ENCODE peak calls at places on chromosomes 4 and X, in ten cellular contexts. C is prostate gland, N is omental fat pad, Z is choroid plexus epithelial cell, S is DND-41, E is glutamatergic neuron, Q is endothelial cell, J is cardiac muscle cell, U is mesothelial cell of epicardium, P is body of pancreas. I is an unnamed sample.

GRCh38 chr4:5993876-5994811 is 24.1 kb downstream of the C4orf50 start:
- DNase-seq in E (no peak), P (no peak), J (no peak), Q (no peak), N (no peak), C (no peak), U (no peak), Z (no peak), S (no peak), I (no peak)

GRCh38 chrX:133910539-133910938 is 74.9 kb downstream of the GPC3 start:
- DNase-seq in N (no peak), C (no peak), E (no peak), U (no peak), P (no peak), S (no peak), Z (no peak), Q (no peak), J (no peak), I (no peak)

GRCh38 chr4:70197842-70198241 is 2.3 kb downstream of the ODAM start:
- DNase-seq in Q (no peak), E (no peak), U (peak), P (peak), S (no peak), J (peak), C (peak), N (no peak), Z (no peak), I (no peak)

GRCh38 chrX:25275159-25275558 is 259.4 kb upstream of the ARX start:
- DNase-seq in U (no peak), N (no peak), Q (no peak), S (no peak), E (no peak), C (no peak), J (no peak), P (no peak), Z (no peak), I (no peak)

GRCh38 chr4:124647599-124647998 is 64.9 kb downstream of the ANKRD50 start:
- DNase-seq in P (no peak), N (no peak), Z (no peak), U (no peak), S (no peak), J (no peak), C (no peak), Q (no peak), E (no peak), I (no peak)

GRCh38 chr4:54550415-54551171 is 107.2 kb upstream of the KIT start:
- DNase-seq in Q (peak), S (no peak), E (no peak), P (no peak), N (no peak), U (no peak), Z (peak), J (peak), C (no peak), I (no peak)

GRCh38 chr4:137635108-137635507 is 102.8 kb upstream of the PCDH18 start:
- DNase-seq in P (no peak), U (no peak), J (peak), Q (no peak), S (no peak), Z (peak), E (no peak), N (no peak), C (no peak), I (no peak)

GRCh38 chrX:83916525-83916924 is 55.6 kb downstream of the CYLC1 start:
- DNase-seq in Z (peak), P (no peak), U (no peak), S (peak), Q (peak), J (no peak), E (peak), C (no peak), N (no peak), I (no peak)

GRCh38 chr4:154082760-154083530 is 294.1 kb upstream of the SFRP2 start:
- DNase-seq in N (no peak), P (no peak), Q (peak), U (no peak), Z (peak), S (peak), C (no peak), E (peak), J (no peak), I (no peak)

GRCh38 chr4:128525939-128526630 is 238.5 kb upstream of the PGRMC2 start:
- DNase-seq in C (peak), J (peak), N (no peak), Q (no peak), S (no peak), Z (peak), U (no peak), E (no peak), P (peak), I (no peak)

GRCh38 chr4:120056249-120056648 is 10.4 kb downstream of the MAD2L1 start:
- DNase-seq in C (no peak), Z (peak), P (no peak), J (peak), U (no peak), S (no peak), E (no peak), Q (no peak), N (no peak), I (no peak)

DNA sequence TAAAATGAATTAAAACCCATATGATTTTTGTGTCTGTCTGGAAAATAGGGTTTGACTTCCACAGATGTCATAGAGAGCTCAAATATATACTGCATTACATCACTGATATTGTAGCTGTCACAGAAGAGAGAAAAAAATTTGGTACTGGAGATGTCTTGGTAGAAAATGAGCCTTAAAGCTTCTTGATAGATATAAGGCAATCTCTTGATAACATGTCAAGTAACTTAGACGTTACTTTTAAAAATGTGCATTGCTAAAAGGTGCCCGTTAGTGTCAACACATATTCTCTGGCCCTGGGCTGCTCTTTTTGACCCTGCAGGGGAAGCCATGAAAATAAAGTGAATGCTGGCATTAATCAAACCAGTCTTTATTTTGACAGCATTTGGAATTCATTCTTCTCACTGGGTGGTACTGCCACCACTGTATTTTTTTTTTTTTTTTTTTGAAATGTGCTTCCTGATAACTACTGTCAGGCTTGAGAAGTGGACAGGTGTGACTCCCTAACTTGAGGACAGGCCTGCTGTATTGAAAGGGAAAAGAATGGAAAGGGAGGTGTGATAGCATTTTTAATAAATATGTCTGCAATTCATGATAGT is 53.0 kb upstream of the RAPGEF2 start:
- DNase-seq in Q (no peak), Z (no peak), U (no peak), P (no peak), J (no peak), C (no peak), S (no peak), N (no peak), E (no peak), I (no peak)
- TF ChIP-seq CTCF in Q (no peak), Z (no peak), U (no peak), P (no peak), J (no peak), C (no peak), S (no peak), N (no peak), E (no peak), I (no peak)

GRCh38 chr4:7333801-7334421 is 100.8 kb downstream of the PSAPL1 start:
- DNase-seq in J (peak), Z (peak), S (no peak), N (no peak), U (no peak), E (no peak), C (no peak), P (peak), Q (no peak), I (no peak)
- TF ChIP-seq CTCF in J (peak), Z (peak), S (no peak), N (no peak), U (no peak), E (no peak), C (no peak), P (no peak), Q (no peak), I (no peak)

DNA sequence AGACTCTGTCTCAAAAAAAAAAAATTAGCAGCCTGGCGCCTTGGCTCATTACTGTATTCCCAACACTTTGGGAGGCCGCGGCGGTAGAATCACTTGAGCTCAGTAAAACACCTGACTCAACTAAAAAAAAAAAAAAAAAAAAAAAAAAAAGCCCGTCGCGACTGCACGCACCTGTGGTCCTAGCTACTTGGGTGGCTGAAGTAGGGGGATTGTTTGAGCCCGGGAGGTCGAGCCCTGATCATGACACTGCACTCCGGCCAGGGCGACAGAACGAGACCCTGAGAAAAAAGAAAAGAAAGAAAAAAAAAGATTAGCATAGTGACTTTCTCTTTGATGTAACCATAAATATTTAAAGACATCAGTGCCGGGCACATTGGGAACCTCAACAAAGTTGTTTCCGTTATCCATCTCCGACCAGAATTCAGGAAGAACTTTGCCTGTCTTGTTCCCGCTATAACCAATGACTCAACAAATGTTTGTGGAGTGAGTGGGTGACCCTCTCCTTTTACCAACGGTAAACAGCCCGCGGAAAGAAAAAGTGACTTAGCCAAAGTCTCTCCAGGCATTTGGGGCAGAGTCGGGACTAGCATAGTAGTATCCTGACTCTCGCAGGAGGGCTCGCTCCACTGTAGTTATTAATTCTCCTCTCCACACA is 553 bp upstream of the MED28 start:
- DNase-seq in J (peak), E (peak), C (no peak), U (no peak), N (no peak), S (peak), Q (no peak), Z (peak), P (no peak), I (no peak)
- TF ChIP-seq CTCF in J (no peak), E (no peak), C (no peak), U (no peak), N (no peak), S (no peak), Q (no peak), Z (no peak), P (no peak), I (no peak)

DNA sequence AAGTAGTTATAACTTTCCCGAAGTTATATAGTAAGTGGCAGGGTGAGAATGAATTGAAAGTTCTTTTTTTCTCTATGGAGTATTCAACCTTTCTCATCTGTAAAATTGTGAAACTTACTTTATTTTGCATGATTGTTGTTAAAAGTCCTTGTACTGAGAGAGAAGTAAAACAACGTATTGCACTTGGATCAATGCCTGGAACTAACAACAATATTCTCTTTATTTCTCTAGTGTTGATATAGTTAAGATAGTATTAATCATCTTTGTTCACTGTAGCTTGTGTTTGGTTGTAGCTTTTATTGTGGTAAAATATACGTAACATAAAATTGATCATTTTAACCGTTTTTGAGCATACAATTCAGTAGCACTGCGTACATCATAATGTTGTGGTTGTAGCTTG is 48.7 kb downstream of the STIM2 start:
- DNase-seq in J (peak), N (no peak), E (no peak), C (no peak), S (no peak), Q (no peak), U (no peak), Z (no peak), P (no peak), I (no peak)
- TF ChIP-seq CTCF in J (no peak), N (no peak), E (no peak), C (no peak), S (no peak), Q (no peak), U (no peak), Z (no peak), P (no peak), I (no peak)

GRCh38 chrX:5965406-5965805 is 263.3 kb downstream of the NLGN4X start:
- DNase-seq in N (no peak), Q (peak), C (no peak), P (no peak), Z (no peak), S (no peak), J (no peak), U (no peak), E (no peak), I (no peak)

GRCh38 chrX:5976332-5976731 is 252.3 kb downstream of the NLGN4X start:
- DNase-seq in Z (no peak), P (no peak), N (no peak), Q (no peak), E (no peak), S (no peak), J (no peak), C (no peak), U (no peak), I (no peak)

DNA sequence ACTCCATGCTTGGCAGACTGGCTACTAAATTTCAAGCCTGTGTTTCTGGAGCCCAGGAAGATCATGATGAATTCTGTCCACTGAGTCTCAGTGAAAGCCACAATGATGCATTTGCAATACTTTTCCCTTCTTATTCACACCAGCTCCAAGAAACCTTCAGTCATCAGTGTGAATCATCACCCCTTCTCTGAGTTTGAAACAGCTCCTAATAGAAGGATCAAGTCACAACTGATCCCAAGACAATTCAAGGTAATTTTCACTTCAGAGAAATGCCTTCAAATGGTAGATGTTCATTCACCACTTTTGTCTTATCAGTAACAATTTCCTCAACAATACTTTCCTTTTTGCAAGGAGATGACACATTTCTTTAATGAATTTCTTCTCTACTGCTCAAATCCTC is 257.4 kb downstream of the NLGN4X start:
- DNase-seq in Z (no peak), N (no peak), U (no peak), J (no peak), E (no peak), Q (no peak), P (no peak), S (no peak), C (no peak), I (no peak)
- TF ChIP-seq CTCF in Z (no peak), N (no peak), U (no peak), J (no peak), E (no peak), Q (no peak), P (no peak), S (no peak), C (no peak), I (no peak)

GRCh38 chr4:169484485-169484884 is 127.9 kb downstream of the NEK1 start:
- DNase-seq in Q (no peak), P (no peak), S (no peak), J (peak), U (no peak), E (no peak), N (no peak), Z (peak), C (no peak), I (no peak)

GRCh38 chr4:169485084-169485483 is 127.3 kb downstream of the NEK1 start:
- DNase-seq in E (no peak), P (no peak), N (no peak), U (no peak), S (no peak), Z (no peak), J (no peak), Q (no peak), C (no peak), I (no peak)

GRCh38 chr4:169491211-169491610 is 121.2 kb downstream of the NEK1 start:
- DNase-seq in U (no peak), E (no peak), P (no peak), S (no peak), N (no peak), J (no peak), Q (no peak), C (no peak), Z (no peak), I (no peak)

DNA sequence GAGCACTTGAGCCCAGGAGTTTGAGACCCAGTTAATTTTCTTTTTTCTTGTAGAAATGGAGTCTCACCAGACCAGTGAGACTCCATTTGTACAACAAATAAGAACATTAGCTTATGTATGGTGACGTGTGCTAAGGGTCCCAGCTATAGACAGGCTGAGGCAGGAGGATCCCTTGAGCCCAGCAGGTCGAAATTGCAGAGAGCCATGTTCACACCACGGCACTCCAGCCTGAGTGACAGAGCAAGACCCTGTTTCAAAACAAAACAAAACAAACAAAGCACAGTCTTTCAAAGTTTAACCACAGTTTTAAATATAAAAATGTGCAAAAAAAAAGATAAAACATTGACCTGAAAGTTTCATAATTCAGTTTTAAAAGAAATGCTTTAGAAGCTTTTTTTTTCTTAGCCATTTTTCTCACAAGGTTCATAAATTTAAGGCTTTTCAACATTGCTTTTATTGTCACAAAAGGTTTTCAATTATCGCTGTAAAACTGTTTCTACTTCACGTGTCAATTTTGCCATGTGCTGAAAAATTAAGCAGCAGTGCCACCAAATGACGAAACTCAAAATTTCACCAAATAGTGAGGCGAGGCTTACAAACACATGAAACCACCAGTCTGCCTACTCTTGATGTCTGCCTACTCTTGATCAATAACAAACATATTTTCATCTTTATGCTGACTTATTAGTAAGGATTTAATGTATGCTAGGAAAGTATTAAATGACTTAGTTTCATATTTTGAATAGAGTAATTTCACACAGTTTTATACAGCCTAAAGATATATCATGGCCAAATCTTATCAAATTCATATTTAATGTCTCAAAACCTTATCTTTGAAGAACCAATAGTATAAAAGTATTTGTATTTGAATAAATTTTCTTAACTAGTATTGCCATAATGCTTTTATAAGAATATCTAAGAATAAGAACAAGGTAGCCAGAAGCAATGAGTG is 126.3 kb downstream of the NEK1 start:
- DNase-seq in Q (peak), E (peak), Z (peak), P (peak), C (peak), N (no peak), S (peak), U (no peak), J (peak), I (no peak)
- TF ChIP-seq CTCF in Q (no peak), E (peak), Z (peak), P (peak), C (peak), N (no peak), S (peak), U (peak), J (peak), I (peak)

GRCh38 chr4:42306221-42307109 is 90.8 kb upstream of the SHISA3 start:
- DNase-seq in Q (no peak), P (peak), C (no peak), J (peak), E (peak), S (no peak), N (no peak), U (no peak), Z (no peak), I (no peak)

DNA sequence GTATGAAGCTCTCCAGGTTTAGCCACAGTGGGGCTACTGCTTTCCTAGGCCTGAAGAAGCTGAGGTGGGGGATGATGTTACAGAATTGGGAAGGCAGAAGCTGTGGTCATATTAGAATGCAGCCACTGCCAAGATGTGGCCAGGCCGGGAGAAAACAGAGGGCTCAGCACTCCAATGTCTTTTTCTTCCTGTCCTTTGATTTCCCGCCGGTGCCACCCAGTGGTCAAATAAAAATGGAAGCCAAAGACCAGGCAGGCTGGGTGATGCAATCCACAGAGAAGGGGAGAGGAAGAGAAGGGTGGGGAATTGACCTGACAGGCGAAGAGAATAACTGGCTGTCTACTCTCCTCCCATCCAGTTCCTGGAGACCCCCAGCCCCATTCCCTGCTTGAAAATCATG is 94.9 kb upstream of the SHISA3 start:
- DNase-seq in P (peak), Z (peak), U (no peak), N (no peak), J (peak), C (peak), E (peak), Q (peak), S (peak), I (no peak)
- TF ChIP-seq CTCF in P (no peak), Z (peak), U (no peak), N (no peak), J (peak), C (no peak), E (peak), Q (no peak), S (peak), I (peak)

DNA sequence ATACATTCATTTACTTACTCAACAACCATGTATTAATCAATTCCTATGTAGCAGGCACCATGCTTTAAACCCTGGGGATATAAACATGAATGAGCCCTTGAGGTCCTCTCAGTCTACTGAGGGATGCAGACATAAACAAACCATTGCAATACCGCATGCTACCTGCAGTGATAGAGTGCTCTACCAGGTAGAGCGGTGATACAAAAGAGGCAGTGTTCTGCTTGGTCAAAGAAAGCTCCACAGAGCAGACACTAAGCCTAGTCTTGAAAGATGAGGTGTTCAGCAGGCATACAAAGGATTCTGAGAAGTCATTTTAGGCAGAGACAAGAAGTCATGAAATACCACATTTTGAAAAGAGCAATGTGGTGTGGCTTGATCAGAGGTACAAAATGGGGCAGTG is 26.9 kb upstream of the AMOT start:
- DNase-seq in J (no peak), S (no peak), N (no peak), Z (no peak), P (no peak), U (no peak), E (no peak), C (no peak), Q (no peak), I (no peak)
- TF ChIP-seq CTCF in J (no peak), S (no peak), N (no peak), Z (no peak), P (no peak), U (peak), E (no peak), C (no peak), Q (no peak), I (no peak)